ENCODE peak calls at places on chromosomes 4 and X, in five cellular contexts. F is D721Med; U is kidney tubule cell; L is activated T-cell treated with anti-CD3 and anti-CD28 coated beads, Interleukin-2, amount 50 U/mL, for 72 hours; T is SHP77 treated with DMSO at 0.1 percent for 48 hours. W is an unnamed sample.

GRCh38 chrX:10769165-10769564 is 148.8 kb upstream of the MID1 start:
- DNase-seq in F (no peak), U (peak), L (no peak), T (peak), W (peak)

GRCh38 chr4:17726911-17727310 is 54.5 kb downstream of the FAM184B start:
- DNase-seq in F (no peak), U (no peak), L (no peak), T (no peak), W (no peak)

GRCh38 chr4:153467897-153468262 is 1.7 kb downstream of the TMEM131L start:
- DNase-seq in F (no peak), U (no peak), L (no peak), T (no peak), W (peak)

GRCh38 chr4:68175562-68176155 is 46.0 kb upstream of the TMPRSS11F start:
- DNase-seq in F (no peak), U (peak), L (peak), T (peak), W (peak)

GRCh38 chr4:103019319-103020124 is at the start of gene SLC9B1:
- DNase-seq in F (peak), U (peak), L (peak), T (peak), W (peak)

GRCh38 chr4:2797188-2797544 is 4.3 kb downstream of the SH3BP2 start:
- DNase-seq in F (no peak), U (no peak), L (no peak), T (no peak), W (no peak)

GRCh38 chr4:2159931-2160330 is 82.0 kb downstream of the HAUS3 start:
- DNase-seq in F (no peak), U (no peak), L (no peak), T (no peak), W (no peak)

GRCh38 chr4:109432203-109432602 is 1.4 kb upstream of the SEC24B start:
- DNase-seq in F (no peak), U (no peak), L (no peak), T (no peak), W (no peak)

GRCh38 chr4:1278336-1278670 is 11.4 kb upstream of the MAEA start:
- DNase-seq in F (no peak), U (peak), L (peak), T (no peak), W (peak)

GRCh38 chrX:2614911-2615310 is 76.2 kb upstream of the CD99 start:
- DNase-seq in F (no peak), U (peak), L (no peak), T (no peak), W (peak)

GRCh38 chr4:95850161-95850560 is 10.3 kb downstream of the PDHA2 start:
- DNase-seq in F (no peak), U (no peak), L (no peak), T (no peak), W (no peak)

GRCh38 chr4:184362338-184362737 is 112.0 kb downstream of the IRF2 start:
- DNase-seq in F (no peak), U (no peak), L (no peak), T (no peak), W (no peak)

GRCh38 chr4:1222036-1222789 is 26.7 kb downstream of the CTBP1 start:
- DNase-seq in F (no peak), U (no peak), L (no peak), T (no peak), W (no peak)

GRCh38 chr4:53208749-53209148 is 157.1 kb downstream of the SCFD2 start:
- DNase-seq in F (no peak), U (no peak), L (no peak), T (no peak), W (no peak)

GRCh38 chr4:63906660-63907146 is 502.5 kb downstream of the TECRL start:
- DNase-seq in F (no peak), U (no peak), L (no peak), T (no peak), W (no peak)

GRCh38 chrX:103774070-103774642 is 2.5 kb upstream of the PLP1 start:
- DNase-seq in F (no peak), U (peak), L (no peak), T (no peak), W (peak)

GRCh38 chrX:110408949-110409588 is 50.4 kb downstream of the RTL9 start:
- DNase-seq in F (no peak), U (no peak), L (no peak), T (no peak), W (no peak)

GRCh38 chr4:94457692-94458106 is 6.0 kb downstream of the PDLIM5 start:
- DNase-seq in F (no peak), U (peak), L (no peak), T (no peak), W (no peak)

GRCh38 chrX:10387011-10387410 is 230.2 kb downstream of the CLCN4 start:
- DNase-seq in F (no peak), U (peak), L (no peak), T (no peak), W (no peak)

GRCh38 chr4:4388418-4388817 is 1.5 kb downstream of the NSG1 start:
- DNase-seq in F (no peak), U (no peak), L (no peak), T (no peak), W (no peak)

GRCh38 chr4:167020410-167020809 is 213.9 kb downstream of the SPOCK3 start:
- DNase-seq in F (no peak), U (no peak), L (no peak), T (peak), W (peak)

GRCh38 chr4:3674479-3674851 is 91.7 kb upstream of the ADRA2C start:
- DNase-seq in F (no peak), U (no peak), L (no peak), T (no peak), W (no peak)

GRCh38 chrX:2385224-2385623 is 115.6 kb downstream of the DHRSX start:
- DNase-seq in F (no peak), U (peak), L (no peak), T (no peak), W (peak)

GRCh38 chrX:85052636-85053343 is 49.1 kb downstream of the APOOL start:
- DNase-seq in F (no peak), U (peak), L (no peak), T (no peak), W (peak)

GRCh38 chrX:103688949-103689348 is 2.5 kb upstream of the MORF4L2 start:
- DNase-seq in F (no peak), U (peak), L (no peak), T (peak), W (peak)

GRCh38 chr4:147157860-147158701 is 212.4 kb upstream of the TTC29 start:
- DNase-seq in F (no peak), U (peak), L (no peak), T (no peak), W (no peak)

GRCh38 chr4:59223292-59223941 is 1976.7 kb upstream of the ADGRL3 start:
- DNase-seq in F (no peak), U (no peak), L (no peak), T (peak), W (no peak)

GRCh38 chr4:151489462-151490203 is 80.7 kb downstream of the FHIP1A start:
- DNase-seq in F (no peak), U (no peak), L (no peak), T (no peak), W (no peak)

GRCh38 chrX:39922926-39923325 is 174.8 kb downstream of the BCOR start:
- DNase-seq in F (no peak), U (no peak), L (no peak), T (no peak), W (no peak)

GRCh38 chr4:44629280-44629866 is 22.1 kb downstream of the YIPF7 start:
- DNase-seq in F (no peak), U (peak), L (peak), T (peak), W (peak)

GRCh38 chr4:161936625-161937133 is 227.1 kb downstream of the FSTL5 start:
- DNase-seq in F (no peak), U (peak), L (no peak), T (no peak), W (no peak)